ENCODE peak calls at places on chromosome X, in five cellular contexts. One of them, this sample, is unnamed.
A peak's percentile ranks its signal among the peaks of the same experiment; 100 is the strongest.

GRCh38 chrX:130171446-130172126 is at the start of gene RAB33A:
- DNase-seq in coronary artery: no peak
- DNase-seq in CD8-positive, alpha-beta memory T cell: peak; percentile 65
- DNase-seq in dorsolateral prefrontal cortex: peak; percentile 66
- DNase-seq in mucosa of descending colon: peak; percentile 58
- DNase-seq in this sample: no peak

GRCh38 chrX:154384284-154384892 is 5.3 kb downstream of the EMD start:
- DNase-seq in mucosa of descending colon: no peak
- DNase-seq in dorsolateral prefrontal cortex: no peak
- DNase-seq in coronary artery: no peak
- DNase-seq in CD8-positive, alpha-beta memory T cell: no peak
- DNase-seq in this sample: no peak

GRCh38 chrX:18422325-18422724 is 3.1 kb upstream of the CDKL5 start:
- DNase-seq in mucosa of descending colon: no peak
- DNase-seq in coronary artery: peak; percentile 31
- DNase-seq in CD8-positive, alpha-beta memory T cell: no peak
- DNase-seq in dorsolateral prefrontal cortex: no peak
- DNase-seq in this sample: no peak

GRCh38 chrX:12991575-12991974 is 16.7 kb downstream of the TMSB4X start:
- DNase-seq in coronary artery: no peak
- DNase-seq in dorsolateral prefrontal cortex: no peak
- DNase-seq in mucosa of descending colon: no peak
- DNase-seq in CD8-positive, alpha-beta memory T cell: no peak
- DNase-seq in this sample: no peak

GRCh38 chrX:14801136-14801535 is 71.7 kb downstream of the FANCB start:
- DNase-seq in mucosa of descending colon: no peak
- DNase-seq in dorsolateral prefrontal cortex: no peak
- DNase-seq in CD8-positive, alpha-beta memory T cell: no peak
- DNase-seq in coronary artery: no peak
- DNase-seq in this sample: no peak

GRCh38 chrX:155216940-155217450 is 735 bp downstream of the VBP1 start:
- DNase-seq in coronary artery: no peak
- DNase-seq in mucosa of descending colon: no peak
- DNase-seq in CD8-positive, alpha-beta memory T cell: no peak
- DNase-seq in dorsolateral prefrontal cortex: no peak
- DNase-seq in this sample: no peak

GRCh38 chrX:72105436-72105835 is 26.3 kb downstream of the RTL5 start:
- DNase-seq in coronary artery: no peak
- DNase-seq in mucosa of descending colon: no peak
- DNase-seq in CD8-positive, alpha-beta memory T cell: peak; percentile 87
- DNase-seq in dorsolateral prefrontal cortex: no peak
- DNase-seq in this sample: no peak

GRCh38 chrX:125289209-125289608 is 30.5 kb upstream of the TEX13C start:
- DNase-seq in CD8-positive, alpha-beta memory T cell: no peak
- DNase-seq in coronary artery: no peak
- DNase-seq in dorsolateral prefrontal cortex: no peak
- DNase-seq in mucosa of descending colon: no peak
- DNase-seq in this sample: no peak

GRCh38 chrX:16946971-16947562 is 609 bp downstream of the REPS2 start:
- DNase-seq in CD8-positive, alpha-beta memory T cell: no peak
- DNase-seq in coronary artery: no peak
- DNase-seq in dorsolateral prefrontal cortex: no peak
- DNase-seq in mucosa of descending colon: peak; percentile 54
- DNase-seq in this sample: no peak

GRCh38 chrX:70196961-70197805 is 19.9 kb downstream of the DGAT2L6 start:
- DNase-seq in CD8-positive, alpha-beta memory T cell: peak; percentile 70
- DNase-seq in dorsolateral prefrontal cortex: no peak
- DNase-seq in coronary artery: no peak
- DNase-seq in mucosa of descending colon: no peak
- DNase-seq in this sample: peak; percentile 41

GRCh38 chrX:44915361-44915868 is 42.4 kb downstream of the KDM6A start:
- DNase-seq in mucosa of descending colon: no peak
- DNase-seq in dorsolateral prefrontal cortex: no peak
- DNase-seq in coronary artery: no peak
- DNase-seq in CD8-positive, alpha-beta memory T cell: no peak
- DNase-seq in this sample: no peak

GRCh38 chrX:72621163-72621562 is 48.5 kb upstream of the HDAC8 start:
- DNase-seq in dorsolateral prefrontal cortex: no peak
- DNase-seq in coronary artery: no peak
- DNase-seq in mucosa of descending colon: no peak
- DNase-seq in CD8-positive, alpha-beta memory T cell: no peak
- DNase-seq in this sample: peak; percentile 46

GRCh38 chrX:6909396-6909795 is 238.1 kb upstream of the STS start:
- DNase-seq in mucosa of descending colon: no peak
- DNase-seq in dorsolateral prefrontal cortex: no peak
- DNase-seq in CD8-positive, alpha-beta memory T cell: no peak
- DNase-seq in coronary artery: no peak
- DNase-seq in this sample: no peak

GRCh38 chrX:147913570-147913969 is 1.9 kb downstream of the FMR1 start:
- DNase-seq in coronary artery: no peak
- DNase-seq in CD8-positive, alpha-beta memory T cell: no peak
- DNase-seq in dorsolateral prefrontal cortex: no peak
- DNase-seq in mucosa of descending colon: no peak
- DNase-seq in this sample: no peak
- H3K4me3 ChIP-seq in coronary artery: peak overlapping the region; percentile 74
- H3K4me3 ChIP-seq in CD8-positive, alpha-beta memory T cell: peak overlapping the region; percentile 80
- H3K4me3 ChIP-seq in dorsolateral prefrontal cortex: no peak overlapping the region
- H3K4me3 ChIP-seq in mucosa of descending colon: no peak overlapping the region
- H3K4me3 ChIP-seq in this sample: no peak overlapping the region

DNA sequence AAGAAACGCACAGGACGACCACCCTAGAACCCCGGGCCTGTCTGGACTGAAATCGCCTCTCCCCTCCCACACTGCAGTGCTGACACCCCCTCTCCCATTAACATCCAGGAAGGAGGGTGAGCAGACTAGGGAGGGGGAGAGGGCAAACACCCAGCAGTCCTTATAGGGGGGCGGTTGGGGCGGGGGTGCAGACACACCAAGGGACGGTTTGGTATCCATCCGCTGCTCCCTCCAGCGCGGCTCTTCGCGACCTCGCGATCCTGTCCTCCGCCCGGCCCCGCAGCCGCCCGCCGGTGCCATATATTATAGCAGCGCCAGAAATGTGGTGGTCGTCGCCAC is 411 bp upstream of the GPRASP1 start:
- DNase-seq in CD8-positive, alpha-beta memory T cell: no peak
- DNase-seq in coronary artery: no peak
- DNase-seq in mucosa of descending colon: no peak
- DNase-seq in dorsolateral prefrontal cortex: no peak
- DNase-seq in this sample: no peak
- H3K4me3 ChIP-seq in CD8-positive, alpha-beta memory T cell: peak overlapping the region; percentile 70
- H3K4me3 ChIP-seq in coronary artery: peak overlapping the region; percentile 72
- H3K4me3 ChIP-seq in mucosa of descending colon: no peak overlapping the region
- H3K4me3 ChIP-seq in dorsolateral prefrontal cortex: peak overlapping the region; percentile 50
- H3K4me3 ChIP-seq in this sample: no peak overlapping the region

DNA sequence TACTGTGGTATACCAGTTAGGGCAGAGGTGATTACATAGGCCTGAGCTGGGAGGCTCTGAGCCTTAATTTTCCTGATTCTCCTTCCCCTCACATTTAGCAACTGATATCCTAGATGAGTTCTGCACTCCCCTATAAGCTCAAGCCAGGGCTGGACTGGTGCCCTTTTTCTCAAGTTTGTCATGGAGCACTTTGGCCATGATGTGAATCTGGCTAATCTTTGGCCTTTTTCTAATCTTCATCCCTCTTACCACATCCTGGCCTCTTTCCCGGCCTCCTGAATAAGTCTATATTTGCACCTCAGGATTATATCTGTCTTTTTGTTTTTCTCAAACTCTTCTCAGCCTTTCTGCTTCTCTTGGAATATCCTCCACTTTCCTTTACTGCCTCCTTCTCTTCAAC is 10.9 kb upstream of the LAS1L start:
- DNase-seq in coronary artery: no peak
- DNase-seq in CD8-positive, alpha-beta memory T cell: no peak
- DNase-seq in dorsolateral prefrontal cortex: no peak
- DNase-seq in mucosa of descending colon: no peak
- DNase-seq in this sample: no peak
- H3K4me3 ChIP-seq in coronary artery: no peak overlapping the region
- H3K4me3 ChIP-seq in CD8-positive, alpha-beta memory T cell: no peak overlapping the region
- H3K4me3 ChIP-seq in dorsolateral prefrontal cortex: no peak overlapping the region
- H3K4me3 ChIP-seq in mucosa of descending colon: no peak overlapping the region
- H3K4me3 ChIP-seq in this sample: no peak overlapping the region

GRCh38 chrX:68833855-68834331 is 5.1 kb downstream of the EFNB1 start:
- DNase-seq in coronary artery: peak; percentile 53
- DNase-seq in CD8-positive, alpha-beta memory T cell: no peak
- DNase-seq in mucosa of descending colon: peak; percentile 67
- DNase-seq in dorsolateral prefrontal cortex: no peak
- DNase-seq in this sample: no peak

GRCh38 chrX:68833448-68833805 is 4.6 kb downstream of the EFNB1 start:
- DNase-seq in dorsolateral prefrontal cortex: no peak
- DNase-seq in CD8-positive, alpha-beta memory T cell: no peak
- DNase-seq in coronary artery: peak; percentile 14
- DNase-seq in mucosa of descending colon: no peak
- DNase-seq in this sample: no peak

GRCh38 chrX:68832101-68832416 is 3.2 kb downstream of the EFNB1 start:
- DNase-seq in CD8-positive, alpha-beta memory T cell: no peak
- DNase-seq in mucosa of descending colon: peak; percentile 64
- DNase-seq in coronary artery: peak; percentile 77
- DNase-seq in dorsolateral prefrontal cortex: peak; percentile 49
- DNase-seq in this sample: no peak

GRCh38 chrX:68831405-68832100 is 2.7 kb downstream of the EFNB1 start:
- DNase-seq in mucosa of descending colon: no peak
- DNase-seq in CD8-positive, alpha-beta memory T cell: no peak
- DNase-seq in dorsolateral prefrontal cortex: no peak
- DNase-seq in coronary artery: no peak
- DNase-seq in this sample: no peak

DNA sequence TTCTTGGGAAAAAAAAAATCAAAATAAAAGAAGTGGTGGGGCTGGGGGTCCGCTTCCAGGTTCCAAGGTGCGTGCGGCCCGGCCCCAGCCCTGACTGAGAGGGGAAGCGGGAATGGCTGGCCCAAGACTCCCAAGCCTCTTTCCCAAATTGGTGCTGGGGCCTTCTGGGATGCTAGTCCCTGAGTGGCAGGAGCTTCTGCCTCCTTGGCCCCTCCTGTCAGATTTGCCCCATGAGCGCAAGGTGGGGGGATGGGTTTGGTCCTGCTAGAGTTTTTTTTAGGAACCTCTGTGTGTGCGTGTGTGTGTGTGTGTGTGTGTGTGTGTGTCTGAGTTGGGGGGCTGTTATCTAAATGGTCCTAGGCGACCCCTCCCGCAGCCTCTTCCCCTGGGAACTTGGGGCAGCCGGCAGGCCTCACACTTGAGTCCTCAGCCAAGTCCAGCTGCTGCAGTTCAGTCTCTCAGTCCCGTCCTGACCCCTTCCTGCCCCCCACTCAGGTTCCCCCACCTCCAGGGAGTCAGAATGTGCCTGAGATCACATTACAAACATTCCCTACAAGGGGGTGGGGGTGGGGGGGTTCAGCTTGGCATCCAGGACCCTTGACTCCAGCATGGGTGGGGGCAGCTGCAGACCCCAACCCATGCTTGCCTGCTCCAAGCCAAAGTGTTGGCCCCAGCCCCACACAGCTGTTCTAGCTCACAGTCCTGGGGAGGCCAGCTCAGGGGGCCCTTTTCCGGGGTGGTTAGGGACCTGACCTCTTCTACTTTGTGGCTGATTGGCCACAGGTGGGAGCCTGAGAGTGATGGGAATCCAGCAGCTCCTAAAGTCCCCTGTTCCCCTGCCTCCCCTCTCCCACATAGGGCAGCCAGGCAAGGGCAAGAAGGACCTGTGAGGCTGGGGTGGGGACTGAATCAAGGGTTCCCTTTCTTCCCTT is 4.0 kb downstream of the EFNB1 start:
- DNase-seq in coronary artery: peak; percentile 61
- DNase-seq in CD8-positive, alpha-beta memory T cell: no peak
- DNase-seq in dorsolateral prefrontal cortex: no peak
- DNase-seq in mucosa of descending colon: peak; percentile 46
- DNase-seq in this sample: no peak
- H3K4me3 ChIP-seq in coronary artery: peak overlapping the region; percentile 71
- H3K4me3 ChIP-seq in CD8-positive, alpha-beta memory T cell: no peak overlapping the region
- H3K4me3 ChIP-seq in dorsolateral prefrontal cortex: no peak overlapping the region
- H3K4me3 ChIP-seq in mucosa of descending colon: no peak overlapping the region
- H3K4me3 ChIP-seq in this sample: no peak overlapping the region

GRCh38 chrX:93673056-93673868 is at the start of gene NAP1L3:
- DNase-seq in coronary artery: peak; percentile 78
- DNase-seq in mucosa of descending colon: peak; percentile 53
- DNase-seq in CD8-positive, alpha-beta memory T cell: peak; percentile 66
- DNase-seq in dorsolateral prefrontal cortex: peak; percentile 77
- DNase-seq in this sample: peak; percentile 17

DNA sequence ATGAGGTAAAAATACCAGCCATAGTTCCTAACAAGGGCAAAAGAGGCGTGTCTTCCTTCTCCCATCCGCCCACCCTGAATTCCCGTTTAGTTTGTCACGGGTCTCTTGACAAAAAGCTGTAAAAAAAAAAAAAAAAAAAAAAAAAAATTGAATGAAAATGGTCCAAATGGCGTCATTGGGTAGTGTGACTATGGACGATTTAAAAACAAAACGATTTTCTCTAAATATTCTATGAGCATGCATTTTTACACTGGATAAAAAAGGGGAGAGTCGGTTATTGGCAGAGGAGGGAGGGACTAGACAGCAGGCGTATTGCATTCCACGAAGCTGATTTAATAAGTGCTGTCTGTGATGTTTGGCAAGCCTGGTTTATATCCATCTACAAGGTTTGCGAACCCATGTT is at the start of gene FAM133A:
- DNase-seq in dorsolateral prefrontal cortex: no peak
- DNase-seq in CD8-positive, alpha-beta memory T cell: no peak
- DNase-seq in mucosa of descending colon: no peak
- DNase-seq in coronary artery: no peak
- DNase-seq in this sample: no peak
- H3K4me3 ChIP-seq in dorsolateral prefrontal cortex: peak within 1 kb of the TSS; percentile 55
- H3K4me3 ChIP-seq in CD8-positive, alpha-beta memory T cell: peak within 1 kb of the TSS; percentile 55
- H3K4me3 ChIP-seq in mucosa of descending colon: no peak within 1 kb of the TSS
- H3K4me3 ChIP-seq in coronary artery: peak within 1 kb of the TSS; percentile 71
- H3K4me3 ChIP-seq in this sample: peak within 1 kb of the TSS; percentile 61